ENCODE peak calls at places on chromosomes 5 and 9, in nine cellular contexts. Q is AG04450, U is heart right ventricle, T is cardiac fibroblast, V is foreskin fibroblast, H is upper lobe of left lung, G is transverse colon, B is H1, I is mucosa of descending colon. O is an unnamed sample.

GRCh38 chr9:126695186-126696090 is 81.7 kb downstream of the LMX1B start:
- DNase-seq in Q (no peak), U (no peak), T (no peak), V (no peak), H (peak), G (no peak), B (no peak), I (no peak), O (no peak)

GRCh38 chr5:169904059-169904458 is 76.2 kb downstream of the INSYN2B start:
- DNase-seq in Q (no peak), U (peak), T (peak), V (no peak), H (no peak), G (no peak), B (no peak), I (no peak), O (peak)

GRCh38 chr5:126477681-126478117 is 54.5 kb downstream of the GRAMD2B start:
- DNase-seq in Q (no peak), U (no peak), T (no peak), V (no peak), H (no peak), G (no peak), B (no peak), I (no peak), O (no peak)

GRCh38 chr5:107011530-107012115 is 659.1 kb downstream of the EFNA5 start:
- DNase-seq in Q (no peak), U (no peak), T (peak), V (no peak), H (no peak), G (no peak), B (no peak), I (no peak), O (peak)

GRCh38 chr5:113574417-113574816 is 60.9 kb downstream of the YTHDC2 start:
- DNase-seq in Q (peak), U (peak), T (peak), V (peak), H (no peak), G (no peak), B (no peak), I (no peak), O (peak)

GRCh38 chr5:51961154-51961562 is 577.9 kb downstream of the ISL1 start:
- DNase-seq in Q (no peak), U (no peak), T (no peak), V (no peak), H (no peak), G (no peak), B (no peak), I (no peak), O (no peak)

GRCh38 chr5:91390268-91390667 is 7.2 kb upstream of the ARRDC3 start:
- DNase-seq in Q (no peak), U (no peak), T (no peak), V (no peak), H (no peak), G (no peak), B (no peak), I (no peak), O (no peak)

GRCh38 chr9:94801685-94802084 is 75.2 kb downstream of the AOPEP start:
- DNase-seq in Q (no peak), U (no peak), T (peak), V (peak), H (no peak), G (no peak), B (no peak), I (no peak), O (no peak)

GRCh38 chr5:1387059-1387755 is 42.3 kb upstream of the CLPTM1L start:
- DNase-seq in Q (no peak), U (no peak), T (no peak), V (no peak), H (no peak), G (no peak), B (no peak), I (no peak), O (no peak)

GRCh38 chr5:56012281-56012963 is 17.7 kb upstream of the IL6ST start:
- DNase-seq in Q (no peak), U (peak), T (peak), V (peak), H (peak), G (peak), B (no peak), I (peak), O (peak)

GRCh38 chr9:97598461-97599288 is 34.5 kb downstream of the TSTD2 start:
- DNase-seq in Q (peak), U (peak), T (peak), V (peak), H (peak), G (peak), B (peak), I (peak), O (peak)

GRCh38 chr9:11701706-11702105 is 991.5 kb upstream of the TYRP1 start:
- DNase-seq in Q (no peak), U (no peak), T (no peak), V (no peak), H (no peak), G (no peak), B (no peak), I (no peak), O (no peak)

GRCh38 chr5:82975812-82976211 is 101.4 kb downstream of the TMEM167A start:
- DNase-seq in Q (no peak), U (no peak), T (no peak), V (no peak), H (no peak), G (no peak), B (no peak), I (no peak), O (no peak)

GRCh38 chr5:41707853-41708603 is 162.2 kb downstream of the OXCT1 start:
- DNase-seq in Q (peak), U (no peak), T (peak), V (peak), H (no peak), G (no peak), B (no peak), I (peak), O (peak)

GRCh38 chr5:68379275-68380026 is 163.9 kb downstream of the PIK3R1 start:
- DNase-seq in Q (no peak), U (no peak), T (peak), V (no peak), H (no peak), G (no peak), B (no peak), I (no peak), O (no peak)

GRCh38 chr5:38648703-38649291 is 92.4 kb upstream of the LIFR start:
- DNase-seq in Q (no peak), U (no peak), T (no peak), V (no peak), H (no peak), G (no peak), B (no peak), I (no peak), O (no peak)

GRCh38 chr9:129944501-129945116 is 98.4 kb downstream of the FNBP1 start:
- DNase-seq in Q (no peak), U (no peak), T (no peak), V (no peak), H (peak), G (no peak), B (no peak), I (peak), O (no peak)

DNA sequence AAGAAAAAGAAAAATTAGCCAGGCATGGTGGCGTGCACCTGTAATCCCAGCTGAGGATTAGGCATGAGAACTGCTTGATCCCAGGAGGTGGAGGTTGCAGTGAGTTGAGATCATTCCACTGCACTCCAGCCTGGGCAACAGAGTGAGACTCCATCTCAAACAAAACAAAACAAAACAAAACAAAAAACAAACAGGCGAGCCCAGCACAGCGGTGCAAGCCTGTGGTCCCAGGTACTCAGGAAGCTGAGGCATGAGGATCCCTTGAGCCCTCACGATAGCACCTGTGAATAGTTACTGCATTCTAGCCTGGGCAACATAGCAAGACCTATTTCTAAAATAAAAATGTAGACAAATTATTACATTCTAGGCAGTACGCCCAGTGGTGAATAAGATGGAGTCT is 3.5 kb upstream of the GAPVD1 start:
- DNase-seq in Q (no peak), U (no peak), T (no peak), V (no peak), H (no peak), G (no peak), B (no peak), I (no peak), O (no peak)
- H3K4me3 ChIP-seq in Q (no peak), U (no peak), T (no peak), V (no peak), H (no peak), G (no peak), B (no peak), I (no peak), O (no peak)

GRCh38 chr5:10227396-10227795 is 22.3 kb downstream of the ATPSCKMT start:
- DNase-seq in Q (no peak), U (no peak), T (no peak), V (peak), H (no peak), G (no peak), B (no peak), I (no peak), O (peak)

GRCh38 chr5:10232386-10232785 is 17.3 kb downstream of the ATPSCKMT start:
- DNase-seq in Q (no peak), U (no peak), T (no peak), V (no peak), H (no peak), G (no peak), B (no peak), I (no peak), O (no peak)

GRCh38 chr5:10233011-10233410 is 16.7 kb downstream of the ATPSCKMT start:
- DNase-seq in Q (no peak), U (no peak), T (no peak), V (no peak), H (no peak), G (no peak), B (no peak), I (no peak), O (no peak)

GRCh38 chr5:10228288-10228687 is 21.4 kb downstream of the ATPSCKMT start:
- DNase-seq in Q (no peak), U (no peak), T (no peak), V (no peak), H (no peak), G (no peak), B (no peak), I (no peak), O (no peak)

DNA sequence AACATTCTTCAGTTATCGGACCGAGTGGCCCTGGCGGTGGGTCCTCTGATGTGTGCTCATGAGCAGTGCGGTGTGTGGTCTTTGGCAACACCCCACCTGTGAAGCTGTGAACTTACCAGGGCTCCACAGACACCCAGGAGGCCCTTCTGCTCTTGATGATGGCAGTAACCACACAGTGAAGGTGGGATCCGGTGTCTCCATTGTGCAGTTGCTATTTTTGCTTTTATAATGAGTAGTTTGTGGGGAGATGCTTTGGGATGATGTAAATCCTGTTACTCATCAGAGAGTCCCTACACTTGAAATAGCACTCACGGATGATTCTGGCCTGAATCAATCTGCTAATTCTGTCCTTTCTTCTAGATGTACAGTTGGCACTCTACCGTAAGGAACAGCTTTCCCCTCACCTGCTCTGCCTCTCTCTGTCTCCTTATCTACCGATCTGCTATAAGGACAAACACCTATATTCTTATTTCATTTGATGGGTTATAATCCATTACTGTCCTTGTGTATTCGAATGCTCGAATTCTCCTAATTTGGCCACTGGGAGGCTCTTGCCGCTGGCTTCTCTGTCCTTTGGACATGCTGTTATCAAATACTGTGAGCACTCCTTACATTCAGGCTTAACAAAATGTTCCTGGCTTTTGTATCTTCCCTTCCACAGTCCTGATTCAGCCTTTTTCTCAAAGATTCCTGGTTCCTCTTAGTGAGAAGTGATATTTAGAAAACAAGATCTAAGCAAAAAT is 20.2 kb downstream of the ATPSCKMT start:
- DNase-seq in Q (no peak), U (no peak), T (peak), V (peak), H (no peak), G (no peak), B (no peak), I (no peak), O (peak)
- TF ChIP-seq CTCF in Q (peak), U (no peak), T (peak), V (peak), H (no peak), G (no peak), B (peak), I (no peak), O (peak)

GRCh38 chr5:157549283-157549629 is 26.3 kb downstream of the ADAM19 start:
- DNase-seq in Q (no peak), U (no peak), T (no peak), V (no peak), H (no peak), G (no peak), B (no peak), I (no peak), O (peak)
- H3K4me3 ChIP-seq in Q (peak), U (no peak), T (no peak), V (peak), H (no peak), G (no peak), B (no peak), I (no peak), O (no peak)

GRCh38 chr9:113668057-113668456 is 204.5 kb downstream of the RGS3 start:
- DNase-seq in Q (no peak), U (no peak), T (no peak), V (peak), H (no peak), G (no peak), B (no peak), I (no peak), O (no peak)
- TF ChIP-seq CTCF in Q (no peak), U (no peak), T (no peak), V (no peak), H (no peak), G (no peak), B (no peak), I (no peak), O (no peak)

GRCh38 chr5:158737536-158738027 is 362.1 kb downstream of the EBF1 start:
- DNase-seq in Q (no peak), U (no peak), T (no peak), V (no peak), H (no peak), G (no peak), B (no peak), I (no peak), O (no peak)
- H3K4me3 ChIP-seq in Q (no peak), U (no peak), T (no peak), V (no peak), H (no peak), G (no peak), B (no peak), I (no peak), O (no peak)

DNA sequence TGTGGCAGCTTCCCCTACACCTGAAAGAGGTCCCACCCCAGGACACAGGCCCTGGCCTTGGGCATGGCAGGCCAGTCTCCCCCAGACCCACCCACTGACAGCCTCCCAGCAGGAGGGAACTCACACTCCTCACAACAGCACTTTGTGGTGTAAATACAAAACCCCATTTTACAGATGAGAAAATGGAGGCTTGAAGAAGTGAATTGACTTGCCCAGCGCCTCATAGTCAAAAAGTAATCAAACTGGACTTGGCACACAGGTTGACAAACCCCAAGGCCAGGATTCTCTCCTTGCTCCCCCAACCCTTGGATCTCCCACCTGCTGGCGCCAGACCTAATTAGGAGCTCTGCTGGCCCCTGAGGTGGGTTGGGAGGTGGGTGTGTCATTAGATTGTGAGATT is 29.2 kb upstream of the NEK6 start:
- DNase-seq in Q (no peak), U (no peak), T (no peak), V (no peak), H (no peak), G (no peak), B (no peak), I (no peak), O (no peak)
- TF ChIP-seq CTCF in Q (no peak), U (no peak), T (no peak), V (no peak), H (no peak), G (no peak), B (no peak), I (no peak), O (no peak)

GRCh38 chr5:172954751-172955159 is 4.5 kb upstream of the RPL26L1 start:
- DNase-seq in Q (no peak), U (no peak), T (no peak), V (no peak), H (no peak), G (no peak), B (no peak), I (no peak), O (no peak)
- H3K4me3 ChIP-seq in Q (no peak), U (no peak), T (no peak), V (no peak), H (no peak), G (no peak), B (no peak), I (no peak), O (no peak)

GRCh38 chr5:108148715-108149139 is 233.2 kb downstream of the FBXL17 start:
- DNase-seq in Q (no peak), U (no peak), T (peak), V (peak), H (no peak), G (no peak), B (no peak), I (peak), O (peak)
- TF ChIP-seq CTCF in Q (peak), U (peak), T (peak), V (peak), H (peak), G (peak), B (peak), I (no peak), O (peak)

GRCh38 chr5:14556015-14556414 is 25.6 kb upstream of the OTULINL start:
- DNase-seq in Q (no peak), U (no peak), T (no peak), V (no peak), H (no peak), G (no peak), B (no peak), I (no peak), O (no peak)

GRCh38 chr5:14557840-14558239 is 23.8 kb upstream of the OTULINL start:
- DNase-seq in Q (no peak), U (no peak), T (peak), V (no peak), H (no peak), G (no peak), B (no peak), I (peak), O (peak)

GRCh38 chr5:14557203-14557725 is 24.3 kb upstream of the OTULINL start:
- DNase-seq in Q (no peak), U (peak), T (peak), V (no peak), H (no peak), G (peak), B (no peak), I (peak), O (peak)

GRCh38 chr5:14561741-14562140 is 19.9 kb upstream of the OTULINL start:
- DNase-seq in Q (no peak), U (no peak), T (no peak), V (no peak), H (no peak), G (no peak), B (no peak), I (no peak), O (no peak)

GRCh38 chr5:14560091-14560595 is 21.4 kb upstream of the OTULINL start:
- DNase-seq in Q (no peak), U (no peak), T (no peak), V (no peak), H (no peak), G (peak), B (no peak), I (peak), O (no peak)
- H3K4me3 ChIP-seq in Q (no peak), U (no peak), T (no peak), V (no peak), H (no peak), G (no peak), B (no peak), I (no peak), O (no peak)

GRCh38 chr9:85533538-85533937 is 208.2 kb downstream of the AGTPBP1 start:
- DNase-seq in Q (no peak), U (no peak), T (no peak), V (no peak), H (no peak), G (no peak), B (no peak), I (no peak), O (no peak)

GRCh38 chr9:85528142-85528541 is 213.6 kb downstream of the AGTPBP1 start:
- DNase-seq in Q (no peak), U (no peak), T (no peak), V (no peak), H (no peak), G (no peak), B (no peak), I (no peak), O (no peak)

GRCh38 chr9:85524531-85524930 is 217.2 kb downstream of the AGTPBP1 start:
- DNase-seq in Q (no peak), U (no peak), T (peak), V (no peak), H (no peak), G (no peak), B (no peak), I (no peak), O (no peak)

GRCh38 chr9:85527331-85528015 is 214.3 kb downstream of the AGTPBP1 start:
- DNase-seq in Q (no peak), U (peak), T (peak), V (no peak), H (no peak), G (no peak), B (no peak), I (no peak), O (no peak)

GRCh38 chr9:85528607-85529006 is 213.1 kb downstream of the AGTPBP1 start:
- DNase-seq in Q (no peak), U (no peak), T (no peak), V (no peak), H (no peak), G (no peak), B (no peak), I (no peak), O (no peak)
- TF ChIP-seq CTCF in Q (no peak), U (no peak), T (no peak), V (no peak), H (no peak), G (no peak), B (no peak), I (no peak), O (no peak)